ENCODE peak calls at places on chromosomes 7 and 10, in four cellular contexts. One of them, this sample, is unnamed.

GRCh38 chr10:30974355-30974754 is 57.3 kb downstream of the ZNF438 start:
- DNase-seq in HL-60: no peak
- DNase-seq in activated CD8-positive, alpha-beta T cell treated with anti-CD3 and anti-CD28 coated beads for 36 hours: no peak
- DNase-seq in Calu3: no peak
- DNase-seq in this sample: no peak

GRCh38 chr7:156640949-156641485 is 443 bp downstream of the RNF32 start:
- DNase-seq in activated CD8-positive, alpha-beta T cell treated with anti-CD3 and anti-CD28 coated beads for 36 hours: peak; percentile 78
- DNase-seq in HL-60: peak; percentile 33
- DNase-seq in Calu3: peak; percentile 47
- DNase-seq in this sample: no peak

GRCh38 chr10:49281461-49281860 is 17.5 kb upstream of the C10orf71 start:
- DNase-seq in Calu3: no peak
- DNase-seq in HL-60: no peak
- DNase-seq in activated CD8-positive, alpha-beta T cell treated with anti-CD3 and anti-CD28 coated beads for 36 hours: peak; percentile 12
- DNase-seq in this sample: peak; percentile 53

GRCh38 chr7:116777613-116778380 is 84.6 kb upstream of the CAPZA2 start:
- DNase-seq in activated CD8-positive, alpha-beta T cell treated with anti-CD3 and anti-CD28 coated beads for 36 hours: no peak
- DNase-seq in Calu3: no peak
- DNase-seq in HL-60: no peak
- DNase-seq in this sample: no peak

GRCh38 chr10:111107023-111107422 is 30.2 kb downstream of the ADRA2A start:
- DNase-seq in activated CD8-positive, alpha-beta T cell treated with anti-CD3 and anti-CD28 coated beads for 36 hours: no peak
- DNase-seq in Calu3: no peak
- DNase-seq in HL-60: no peak
- DNase-seq in this sample: peak; percentile 28

GRCh38 chr10:33238643-33239042 is 95.8 kb downstream of the NRP1 start:
- DNase-seq in HL-60: no peak
- DNase-seq in Calu3: no peak
- DNase-seq in activated CD8-positive, alpha-beta T cell treated with anti-CD3 and anti-CD28 coated beads for 36 hours: no peak
- DNase-seq in this sample: no peak

GRCh38 chr10:62620491-62620890 is 184.0 kb upstream of the ADO start:
- DNase-seq in activated CD8-positive, alpha-beta T cell treated with anti-CD3 and anti-CD28 coated beads for 36 hours: no peak
- DNase-seq in HL-60: peak; percentile 73
- DNase-seq in Calu3: no peak
- DNase-seq in this sample: no peak

GRCh38 chr10:10067644-10068043 is 950.0 kb upstream of the CELF2 start:
- DNase-seq in activated CD8-positive, alpha-beta T cell treated with anti-CD3 and anti-CD28 coated beads for 36 hours: no peak
- DNase-seq in Calu3: no peak
- DNase-seq in HL-60: no peak
- DNase-seq in this sample: no peak

GRCh38 chr7:123346771-123347170 is 147.0 kb upstream of the SLC13A1 start:
- DNase-seq in activated CD8-positive, alpha-beta T cell treated with anti-CD3 and anti-CD28 coated beads for 36 hours: no peak
- DNase-seq in HL-60: no peak
- DNase-seq in Calu3: no peak
- DNase-seq in this sample: no peak

GRCh38 chr10:47190301-47190700 is 109.7 kb upstream of the GDF10 start:
- DNase-seq in activated CD8-positive, alpha-beta T cell treated with anti-CD3 and anti-CD28 coated beads for 36 hours: no peak
- DNase-seq in HL-60: no peak
- DNase-seq in Calu3: no peak
- DNase-seq in this sample: no peak

GRCh38 chr7:22295402-22296264 is 61.3 kb downstream of the RAPGEF5 start:
- DNase-seq in Calu3: no peak
- DNase-seq in HL-60: no peak
- DNase-seq in activated CD8-positive, alpha-beta T cell treated with anti-CD3 and anti-CD28 coated beads for 36 hours: no peak
- DNase-seq in this sample: no peak

GRCh38 chr7:99930376-99930775 is 956 bp upstream of the GJC3 start:
- DNase-seq in HL-60: no peak
- DNase-seq in activated CD8-positive, alpha-beta T cell treated with anti-CD3 and anti-CD28 coated beads for 36 hours: no peak
- DNase-seq in Calu3: no peak
- DNase-seq in this sample: no peak

GRCh38 chr10:51341216-51341615 is 266.9 kb downstream of the PRKG1 start:
- DNase-seq in activated CD8-positive, alpha-beta T cell treated with anti-CD3 and anti-CD28 coated beads for 36 hours: no peak
- DNase-seq in Calu3: no peak
- DNase-seq in HL-60: no peak
- DNase-seq in this sample: no peak

GRCh38 chr7:130909881-130910672 is 176.1 kb upstream of the KLF14 start:
- DNase-seq in activated CD8-positive, alpha-beta T cell treated with anti-CD3 and anti-CD28 coated beads for 36 hours: peak; percentile 25
- DNase-seq in Calu3: no peak
- DNase-seq in HL-60: no peak
- DNase-seq in this sample: no peak

GRCh38 chr7:12423355-12423994 is 19.8 kb upstream of the VWDE start:
- DNase-seq in activated CD8-positive, alpha-beta T cell treated with anti-CD3 and anti-CD28 coated beads for 36 hours: no peak
- DNase-seq in HL-60: no peak
- DNase-seq in Calu3: no peak
- DNase-seq in this sample: no peak

GRCh38 chr7:37285701-37286475 is 162.8 kb downstream of the ELMO1 start:
- DNase-seq in Calu3: no peak
- DNase-seq in activated CD8-positive, alpha-beta T cell treated with anti-CD3 and anti-CD28 coated beads for 36 hours: no peak
- DNase-seq in HL-60: peak; percentile 5
- DNase-seq in this sample: no peak

GRCh38 chr7:25636871-25637283 is 408.6 kb upstream of the NPVF start:
- DNase-seq in activated CD8-positive, alpha-beta T cell treated with anti-CD3 and anti-CD28 coated beads for 36 hours: no peak
- DNase-seq in HL-60: no peak
- DNase-seq in Calu3: no peak
- DNase-seq in this sample: no peak

GRCh38 chr10:103053659-103054581 is 135.8 kb downstream of the CNNM2 start:
- DNase-seq in activated CD8-positive, alpha-beta T cell treated with anti-CD3 and anti-CD28 coated beads for 36 hours: peak; percentile 75
- DNase-seq in HL-60: peak; percentile 32
- DNase-seq in Calu3: no peak
- DNase-seq in this sample: peak; percentile 39

GRCh38 chr7:114901771-114902170 is 20.1 kb upstream of the MDFIC start:
- DNase-seq in Calu3: peak; percentile 66
- DNase-seq in HL-60: no peak
- DNase-seq in activated CD8-positive, alpha-beta T cell treated with anti-CD3 and anti-CD28 coated beads for 36 hours: no peak
- DNase-seq in this sample: no peak

GRCh38 chr10:129418826-129419225 is 48.2 kb upstream of the MGMT start:
- DNase-seq in Calu3: no peak
- DNase-seq in HL-60: no peak
- DNase-seq in activated CD8-positive, alpha-beta T cell treated with anti-CD3 and anti-CD28 coated beads for 36 hours: no peak
- DNase-seq in this sample: no peak

GRCh38 chr7:79548616-79549206 is 95.2 kb upstream of the MAGI2 start:
- DNase-seq in activated CD8-positive, alpha-beta T cell treated with anti-CD3 and anti-CD28 coated beads for 36 hours: no peak
- DNase-seq in HL-60: no peak
- DNase-seq in Calu3: no peak
- DNase-seq in this sample: no peak
- TF ChIP-seq CTCF in activated CD8-positive, alpha-beta T cell treated with anti-CD3 and anti-CD28 coated beads for 36 hours: no peak
- TF ChIP-seq CTCF in HL-60: no peak
- TF ChIP-seq CTCF in Calu3: no peak
- TF ChIP-seq CTCF in this sample: no peak

GRCh38 chr7:150952331-150953050 is 25.6 kb downstream of the KCNH2 start:
- DNase-seq in Calu3: no peak
- DNase-seq in activated CD8-positive, alpha-beta T cell treated with anti-CD3 and anti-CD28 coated beads for 36 hours: no peak
- DNase-seq in HL-60: no peak
- DNase-seq in this sample: no peak
- TF ChIP-seq CTCF in Calu3: no peak
- TF ChIP-seq CTCF in activated CD8-positive, alpha-beta T cell treated with anti-CD3 and anti-CD28 coated beads for 36 hours: no peak
- TF ChIP-seq CTCF in HL-60: no peak
- TF ChIP-seq CTCF in this sample: no peak

GRCh38 chr10:60456053-60456452 is 66.4 kb upstream of the ANK3 start:
- DNase-seq in activated CD8-positive, alpha-beta T cell treated with anti-CD3 and anti-CD28 coated beads for 36 hours: no peak
- DNase-seq in Calu3: no peak
- DNase-seq in HL-60: no peak
- DNase-seq in this sample: peak; percentile 18
- TF ChIP-seq CTCF in activated CD8-positive, alpha-beta T cell treated with anti-CD3 and anti-CD28 coated beads for 36 hours: no peak
- TF ChIP-seq CTCF in Calu3: no peak
- TF ChIP-seq CTCF in HL-60: no peak
- TF ChIP-seq CTCF in this sample: no peak

DNA sequence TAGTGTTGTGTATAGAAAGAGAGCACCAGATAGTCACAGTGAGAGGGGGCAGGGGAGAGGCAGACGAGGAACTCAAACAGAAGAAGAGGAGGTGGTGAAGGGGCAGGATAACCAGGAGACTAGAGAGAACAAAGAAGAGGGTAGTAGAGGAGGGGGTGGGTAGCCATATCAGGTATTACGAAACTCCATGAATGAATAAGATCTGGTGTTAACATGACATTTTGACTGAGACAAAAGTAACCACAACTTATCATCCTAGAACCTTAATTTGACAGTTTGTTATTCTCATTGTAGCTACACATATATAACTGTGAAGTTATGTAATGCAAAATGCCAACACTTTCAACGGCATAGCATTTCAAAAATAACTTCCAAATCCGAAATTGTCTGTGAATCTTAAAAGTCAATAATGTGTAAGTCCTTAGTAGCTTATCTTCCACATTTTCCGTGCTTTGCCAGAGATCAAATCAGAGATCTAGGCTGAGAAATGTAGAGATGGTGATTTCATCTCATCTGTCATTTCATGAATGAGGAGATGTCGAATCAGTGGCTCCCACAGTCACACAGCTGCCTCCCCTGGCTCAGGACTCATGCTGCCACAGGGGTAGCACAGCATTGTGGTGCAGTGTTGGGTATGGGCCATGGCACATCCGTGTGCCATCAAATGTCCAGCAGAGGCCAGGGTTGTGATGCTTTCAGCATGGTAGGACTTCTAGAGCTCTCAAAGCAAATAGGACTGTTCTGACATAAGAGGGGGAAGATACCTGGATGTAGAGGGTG is 202.1 kb downstream of the HECW1 start:
- DNase-seq in activated CD8-positive, alpha-beta T cell treated with anti-CD3 and anti-CD28 coated beads for 36 hours: peak; percentile 48
- DNase-seq in HL-60: no peak
- DNase-seq in Calu3: no peak
- DNase-seq in this sample: no peak
- TF ChIP-seq CTCF in activated CD8-positive, alpha-beta T cell treated with anti-CD3 and anti-CD28 coated beads for 36 hours: no peak
- TF ChIP-seq CTCF in HL-60: no peak
- TF ChIP-seq CTCF in Calu3: no peak
- TF ChIP-seq CTCF in this sample: no peak